ENCODE peak calls at places on chromosomes 12 and 14, in six cellular contexts. O is AG09319, X is Peyer's patch, L is cardiac muscle cell, Z is spleen, W is GM20000. Y is an unnamed sample.

GRCh38 chr12:116299064-116299463 is 21.6 kb upstream of the MED13L start:
- DNase-seq in W (no peak), O (no peak), Z (no peak), X (no peak), L (no peak), Y (no peak)

GRCh38 chr12:26524862-26525465 is 308.0 kb downstream of the ITPR2 start:
- DNase-seq in O (no peak), L (peak; percentile 40), W (no peak), Z (no peak), X (peak; percentile 58), Y (peak; percentile 25)

GRCh38 chr14:103144085-103144484 is 20.8 kb downstream of the TNFAIP2 start:
- DNase-seq in L (peak; percentile 51), W (no peak), O (peak; percentile 67), Z (no peak), X (no peak), Y (no peak)

GRCh38 chr12:24038211-24038997 is 88.9 kb upstream of the SOX5 start:
- DNase-seq in O (no peak), X (no peak), W (no peak), Z (no peak), L (peak; percentile 17), Y (no peak)

GRCh38 chr12:57898308-57898970 is 42.9 kb upstream of the ATP23 start:
- DNase-seq in W (peak; percentile 56), Z (no peak), L (no peak), O (no peak), X (peak; percentile 58), Y (peak; percentile 35)

GRCh38 chr12:115755061-115755751 is 522.3 kb downstream of the MED13L start:
- DNase-seq in X (no peak), O (no peak), L (no peak), W (no peak), Z (no peak), Y (no peak)

GRCh38 chr14:56603648-56604047 is 24.1 kb downstream of the TMEM260 start:
- DNase-seq in O (no peak), W (no peak), X (no peak), L (peak; percentile 6), Z (no peak), Y (no peak)

GRCh38 chr14:75168586-75169335 is 7.7 kb downstream of the TMED10 start:
- DNase-seq in L (no peak), X (no peak), O (no peak), W (no peak), Z (no peak), Y (no peak)

GRCh38 chr12:125878483-125878882 is 813.2 kb downstream of the AACS start:
- DNase-seq in O (no peak), X (no peak), Z (no peak), W (no peak), L (no peak), Y (no peak)

GRCh38 chr14:23631702-23632460 is 4.3 kb upstream of the DHRS2 start:
- DNase-seq in L (peak; percentile 86), O (peak; percentile 44), X (peak; percentile 81), W (peak; percentile 85), Z (peak; percentile 84), Y (peak; percentile 73)

GRCh38 chr12:14982562-14982961 is 9.7 kb downstream of the PDE6H start:
- DNase-seq in L (peak; percentile 69), Z (no peak), W (no peak), O (no peak), X (no peak), Y (no peak)

GRCh38 chr14:68491793-68492192 is 301.1 kb downstream of the ZFP36L1 start:
- DNase-seq in L (no peak), W (no peak), X (no peak), Z (no peak), O (no peak), Y (no peak)

GRCh38 chr14:102993523-102993922 is 63.8 kb downstream of the CDC42BPB start:
- DNase-seq in Z (no peak), O (no peak), L (peak; percentile 36), W (no peak), X (peak; percentile 74), Y (no peak)

GRCh38 chr14:90545431-90545830 is 148.6 kb downstream of the CALM1 start:
- DNase-seq in X (no peak), Z (peak; percentile 43), L (no peak), W (no peak), O (no peak), Y (no peak)

GRCh38 chr12:108643941-108644742 is 10.4 kb upstream of the SELPLG start:
- DNase-seq in O (no peak), Z (peak; percentile 69), W (no peak), L (no peak), X (no peak), Y (no peak)

GRCh38 chr12:111361073-111361716 is 7.7 kb downstream of the PHETA1 start:
- DNase-seq in X (no peak), Z (no peak), W (no peak), L (no peak), O (no peak), Y (no peak)

GRCh38 chr12:27828196-27828595 is 48.2 kb upstream of the MANSC4 start:
- DNase-seq in W (no peak), Z (no peak), L (no peak), X (no peak), O (no peak), Y (no peak)

GRCh38 chr12:27822076-27822712 is 42.2 kb upstream of the MANSC4 start:
- DNase-seq in W (peak; percentile 60), L (peak; percentile 56), Z (no peak), O (peak; percentile 12), X (no peak), Y (peak; percentile 82)

GRCh38 chr12:27824126-27824842 is 44.2 kb upstream of the MANSC4 start:
- DNase-seq in W (peak; percentile 29), Z (no peak), L (no peak), O (no peak), X (peak; percentile 64), Y (peak; percentile 32)

GRCh38 chr12:27823038-27823437 is 43.0 kb upstream of the MANSC4 start:
- DNase-seq in X (no peak), O (no peak), W (no peak), L (no peak), Z (no peak), Y (no peak)

GRCh38 chr12:27826076-27826475 is 46.0 kb upstream of the MANSC4 start:
- DNase-seq in O (no peak), X (no peak), Z (no peak), L (no peak), W (no peak), Y (no peak)
- TF ChIP-seq CTCF in O (no peak), X (no peak), Z (no peak), L (no peak), W (no peak), Y (no peak)

GRCh38 chr14:101705733-101706508 is 55.6 kb upstream of the PPP2R5C start:
- DNase-seq in Z (peak; percentile 95), W (peak; percentile 61), O (no peak), L (peak; percentile 76), X (peak; percentile 85), Y (peak; percentile 60)
- TF ChIP-seq CTCF in Z (no peak), W (no peak), O (no peak), L (no peak), X (no peak), Y (peak; percentile 20)

GRCh38 chr12:90987520-90987919 is 17.3 kb downstream of the EPYC start:
- DNase-seq in Z (no peak), L (no peak), X (no peak), W (no peak), O (no peak), Y (no peak)
- TF ChIP-seq CTCF in Z (no peak), L (no peak), X (no peak), W (no peak), O (no peak), Y (peak; percentile 23)

DNA sequence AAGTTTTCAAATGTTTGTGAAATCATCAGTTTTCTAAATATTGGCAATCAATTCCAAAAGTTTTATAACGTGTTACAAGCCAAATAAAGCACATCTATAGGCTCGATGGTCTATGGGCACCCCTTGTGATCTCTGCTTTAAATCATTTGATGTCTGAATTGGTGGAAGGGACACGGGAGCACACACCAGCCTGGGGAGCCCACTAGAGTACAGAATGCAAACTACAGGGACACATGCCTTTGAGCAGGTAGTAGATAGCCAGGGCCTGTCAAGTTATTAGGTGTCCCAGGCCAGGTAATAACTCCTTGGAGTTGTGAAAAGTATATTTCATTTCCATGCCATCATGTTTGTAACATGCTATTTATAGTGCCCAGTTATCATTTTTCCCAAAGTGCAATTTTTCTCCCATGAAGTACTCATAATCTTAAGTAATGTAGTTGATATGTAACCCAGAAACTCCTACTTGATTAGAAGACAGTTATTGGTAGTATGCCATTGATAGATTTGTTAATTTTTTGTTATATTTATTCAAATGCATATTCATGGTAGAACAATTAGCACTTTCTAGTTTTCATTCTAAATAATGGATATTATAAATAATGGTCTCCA is 97.0 kb upstream of the FGD4 start:
- DNase-seq in W (peak; percentile 72), O (no peak), X (peak; percentile 58), L (peak; percentile 33), Z (no peak), Y (peak; percentile 34)
- TF ChIP-seq CTCF in W (peak; percentile 85), O (peak; percentile 37), X (peak; percentile 57), L (peak; percentile 37), Z (peak; percentile 54), Y (peak; percentile 30)

GRCh38 chr12:94172973-94173372 is 24.6 kb downstream of the PLXNC1 start:
- DNase-seq in O (peak; percentile 83), X (no peak), L (peak; percentile 98), W (no peak), Z (no peak), Y (no peak)

GRCh38 chr12:94173660-94174265 is 25.4 kb downstream of the PLXNC1 start:
- DNase-seq in O (no peak), Z (no peak), X (no peak), L (no peak), W (no peak), Y (no peak)

GRCh38 chr12:94170690-94171594 is 22.6 kb downstream of the PLXNC1 start:
- DNase-seq in L (no peak), W (no peak), X (no peak), Z (no peak), O (no peak), Y (no peak)

GRCh38 chr12:94171595-94171930 is 23.2 kb downstream of the PLXNC1 start:
- DNase-seq in O (no peak), W (no peak), X (no peak), L (peak; percentile 57), Z (no peak), Y (no peak)

DNA sequence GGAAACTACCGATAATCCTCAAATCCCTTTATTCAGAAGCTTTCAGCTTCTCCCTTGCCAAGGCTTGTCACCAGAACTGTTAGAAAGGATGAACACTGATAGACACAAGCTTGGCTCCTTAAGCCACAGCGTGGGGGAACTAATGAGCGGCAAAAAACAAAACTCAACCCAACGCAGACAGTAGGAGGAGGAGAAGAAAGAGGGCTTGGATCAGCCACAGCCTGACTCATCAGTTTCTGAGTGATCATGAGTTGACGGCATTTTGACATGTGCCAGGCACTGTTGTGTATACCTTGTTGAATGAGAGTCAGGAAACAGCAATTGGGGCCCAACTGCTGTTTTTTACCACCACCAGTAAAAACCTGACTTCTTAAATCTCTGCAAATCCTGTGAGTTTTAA is 23.7 kb downstream of the PLXNC1 start:
- DNase-seq in X (no peak), L (peak; percentile 64), Z (no peak), W (no peak), O (no peak), Y (peak; percentile 71)
- TF ChIP-seq CTCF in X (no peak), L (no peak), Z (no peak), W (no peak), O (no peak), Y (no peak)

GRCh38 chr14:77125275-77126073 is 16.1 kb downstream of the ZDHHC22 start:
- DNase-seq in L (no peak), X (peak; percentile 42), O (no peak), W (peak; percentile 11), Z (no peak), Y (no peak)
- TF ChIP-seq CTCF in L (no peak), X (peak; percentile 3), O (no peak), W (no peak), Z (peak; percentile 53), Y (peak; percentile 30)